ENCODE peak calls at places on chromosomes 3 and 15, in seven cellular contexts. O is NCI-H2029, R is mesothelial cell of epicardium, T is GM19239, A is bronchial epithelial cell, U is NCI-H524, C is GM12865. Z is an unnamed sample.

GRCh38 chr3:120039642-120040610 is 54.3 kb downstream of the GSK3B start:
- DNase-seq in T (no peak), O (no peak), C (no peak), A (no peak), U (peak), R (no peak), Z (no peak)

GRCh38 chr3:42032693-42033349 is 58.3 kb upstream of the TRAK1 start:
- DNase-seq in R (no peak), C (no peak), A (peak), U (peak), O (peak), T (no peak), Z (peak)

GRCh38 chr3:167996514-167996913 is 99.2 kb downstream of the GOLIM4 start:
- DNase-seq in R (no peak), T (no peak), O (no peak), C (no peak), A (no peak), U (no peak), Z (no peak)

GRCh38 chr15:58980351-58980939 is 7.0 kb upstream of the RNF111 start:
- DNase-seq in A (peak), T (no peak), C (peak), U (peak), O (peak), R (no peak), Z (no peak)

GRCh38 chr15:42576776-42577175 is 1.4 kb downstream of the STARD9 start:
- DNase-seq in O (no peak), C (no peak), R (no peak), A (no peak), U (peak), T (no peak), Z (no peak)

GRCh38 chr3:109806929-109807328 is 469.6 kb upstream of the DPPA4 start:
- DNase-seq in T (no peak), C (peak), R (no peak), U (no peak), A (peak), O (no peak), Z (no peak)

GRCh38 chr3:155065537-155065936 is 14.6 kb upstream of the MME start:
- DNase-seq in R (no peak), C (no peak), A (peak), O (no peak), T (no peak), U (no peak), Z (no peak)

GRCh38 chr15:55279746-55280351 is 9.8 kb downstream of the RAB27A start:
- DNase-seq in U (no peak), R (no peak), A (peak), C (peak), T (no peak), O (no peak), Z (peak)

GRCh38 chr3:123728014-123728413 is 143.2 kb upstream of the HACD2 start:
- DNase-seq in O (no peak), R (no peak), A (no peak), C (no peak), T (no peak), U (no peak), Z (no peak)

GRCh38 chr3:72161870-72162617 is 377.1 kb upstream of the PROK2 start:
- DNase-seq in C (no peak), O (peak), A (peak), U (peak), T (no peak), R (no peak), Z (no peak)

GRCh38 chr3:65732060-65732933 is 306.4 kb downstream of the MAGI1 start:
- DNase-seq in R (no peak), C (peak), A (peak), T (peak), U (peak), O (peak), Z (peak)

GRCh38 chr15:88636654-88637053 is 2.2 kb upstream of the ISG20 start:
- DNase-seq in C (no peak), T (no peak), A (peak), R (no peak), O (no peak), U (no peak), Z (no peak)

GRCh38 chr15:85164841-85165466 is 183.3 kb downstream of the PDE8A start:
- DNase-seq in A (peak), R (no peak), T (no peak), U (no peak), O (no peak), C (no peak), Z (no peak)

GRCh38 chr3:41464401-41464800 is 265.1 kb downstream of the CTNNB1 start:
- DNase-seq in O (no peak), R (no peak), T (no peak), A (peak), C (no peak), U (no peak), Z (peak)